ENCODE peak calls at places on chromosomes 6 and 20, in five cellular contexts. B is stimulated activated CD8-positive, alpha-beta memory T cell treated with anti-CD3 and anti-CD28 coated beads, Interleukin-2, amount 100 ng/mL, for 48 hours; U is naive thymus-derived CD8-positive, alpha-beta T cell; L is HCEC 1CT; Z is substantia nigra. V is an unnamed sample.

GRCh38 chr20:54199721-54200176 is 8.1 kb upstream of the PFDN4 start:
- DNase-seq in L (peak; percentile 54), U (peak; percentile 70), Z (no peak), B (peak; percentile 53), V (peak; percentile 73)

GRCh38 chr6:113969888-113970807 is 800 bp downstream of the HDAC2 start:
- DNase-seq in Z (no peak), B (peak; percentile 32), U (peak; percentile 21), L (peak; percentile 18), V (no peak)

GRCh38 chr6:109240370-109241084 is 141.7 kb downstream of the CD164 start:
- DNase-seq in B (no peak), Z (no peak), U (no peak), L (peak; percentile 26), V (no peak)

GRCh38 chr20:37879843-37880242 is 23.1 kb upstream of the VSTM2L start:
- DNase-seq in L (no peak), U (no peak), Z (no peak), B (no peak), V (no peak)

GRCh38 chr6:138817799-138818198 is 21.9 kb downstream of the ECT2L start:
- DNase-seq in Z (no peak), L (peak; percentile 84), B (no peak), U (no peak), V (no peak)

GRCh38 chr6:106797186-106797585 is 167.8 kb downstream of the QRSL1 start:
- DNase-seq in Z (no peak), B (no peak), L (no peak), U (no peak), V (no peak)

GRCh38 chr6:160348552-160349441 is 619 bp downstream of the SLC22A3 start:
- DNase-seq in B (no peak), L (no peak), U (no peak), Z (no peak), V (no peak)

GRCh38 chr6:135291288-135292116 is 110.4 kb downstream of the MYB start:
- DNase-seq in Z (no peak), B (no peak), L (no peak), U (no peak), V (no peak)

GRCh38 chr20:62704341-62704948 is 4.2 kb upstream of the NTSR1 start:
- DNase-seq in U (no peak), Z (no peak), B (no peak), L (peak; percentile 78), V (peak; percentile 77)

GRCh38 chr6:150925655-150925928 is 60.1 kb downstream of the MTHFD1L start:
- DNase-seq in U (no peak), B (no peak), Z (no peak), L (no peak), V (no peak)

GRCh38 chr6:5968817-5969726 is 37.7 kb downstream of the NRN1 start:
- DNase-seq in U (no peak), L (no peak), Z (no peak), B (no peak), V (no peak)